ENCODE peak calls at places on chromosomes 16 and 17, in six cellular contexts. B is H1, A is spleen, L is K562, S is SK-N-SH, U is transverse colon. J is an unnamed sample.

GRCh38 chr17:63774141-63774981 is at the start of gene DDX42:
- DNase-seq in B (no peak), A (peak; percentile 96), L (peak; percentile 82), S (peak; percentile 75), U (peak; percentile 94), J (peak; percentile 80)

GRCh38 chr16:84379731-84380369 is 11.5 kb downstream of the ATP2C2 start:
- DNase-seq in B (no peak), A (no peak), L (no peak), S (no peak), U (peak; percentile 31), J (no peak)

GRCh38 chr17:81097134-81097942 is 62.4 kb downstream of the BAIAP2 start:
- DNase-seq in B (peak; percentile 38), A (no peak), L (peak; percentile 88), S (peak; percentile 87), U (peak; percentile 68), J (peak; percentile 93)

GRCh38 chr16:87966685-87967185 is 15.5 kb downstream of the BANP start:
- DNase-seq in B (no peak), A (peak; percentile 84), L (no peak), S (no peak), U (peak; percentile 45), J (peak; percentile 73)

GRCh38 chr17:80901319-80901718 is 90.3 kb upstream of the CHMP6 start:
- DNase-seq in B (no peak), A (no peak), L (no peak), S (no peak), U (no peak), J (no peak)

GRCh38 chr16:50602531-50603205 is 54.5 kb downstream of the NKD1 start:
- DNase-seq in B (no peak), A (no peak), L (no peak), S (no peak), U (peak; percentile 27), J (peak; percentile 79)

GRCh38 chr16:79554912-79555311 is 45.6 kb downstream of the MAF start:
- DNase-seq in B (no peak), A (no peak), L (no peak), S (no peak), U (no peak), J (no peak)

GRCh38 chr16:25434061-25434460 is 176.4 kb upstream of the ZKSCAN2 start:
- DNase-seq in B (no peak), A (no peak), L (no peak), S (no peak), U (no peak), J (no peak)

GRCh38 chr17:65518256-65518655 is 43.2 kb downstream of the AXIN2 start:
- DNase-seq in B (no peak), A (no peak), L (no peak), S (no peak), U (no peak), J (no peak)

GRCh38 chr16:72202014-72202413 is 30.1 kb upstream of the PMFBP1 start:
- DNase-seq in B (no peak), A (no peak), L (no peak), S (no peak), U (no peak), J (no peak)

GRCh38 chr16:89335803-89336485 is 118.4 kb downstream of the ZNF778 start:
- DNase-seq in B (no peak), A (no peak), L (no peak), S (no peak), U (no peak), J (no peak)

GRCh38 chr16:89334988-89335802 is 117.7 kb downstream of the ZNF778 start:
- DNase-seq in B (no peak), A (no peak), L (no peak), S (no peak), U (no peak), J (no peak)

GRCh38 chr16:89332248-89333245 is 115.0 kb downstream of the ZNF778 start:
- DNase-seq in B (no peak), A (no peak), L (no peak), S (no peak), U (no peak), J (peak; percentile 40)

GRCh38 chr16:89334050-89334449 is 116.5 kb downstream of the ZNF778 start:
- DNase-seq in B (no peak), A (no peak), L (no peak), S (no peak), U (no peak), J (no peak)

DNA sequence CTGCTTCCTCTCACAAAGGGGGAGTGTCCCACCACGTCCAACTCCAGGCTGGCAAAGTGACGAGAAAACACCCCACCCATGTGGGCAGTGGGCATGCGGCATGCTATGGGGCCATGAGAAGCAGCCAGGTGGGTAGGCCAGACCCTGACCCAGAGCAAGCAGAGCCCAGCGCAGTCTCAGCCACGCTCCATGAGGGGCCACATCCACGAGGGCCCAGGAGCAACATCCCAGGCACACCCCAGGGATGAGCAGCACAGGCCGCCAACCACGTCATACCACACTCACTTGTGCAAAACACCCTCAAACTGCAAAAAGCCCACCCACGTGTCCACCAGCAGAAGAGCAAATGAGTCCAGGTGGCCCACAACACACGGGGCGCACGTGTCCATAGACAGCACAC is 117.0 kb downstream of the ZNF778 start:
- DNase-seq in B (no peak), A (no peak), L (no peak), S (no peak), U (no peak), J (no peak)
- H3K4me1 ChIP-seq in B (peaks cover 5% of the 10 kb centered on the region), A (peaks cover 70% of the 10 kb centered on the region), L (peaks cover 52% of the 10 kb centered on the region), S (peaks cover 36% of the 10 kb centered on the region), U (peaks cover 20% of the 10 kb centered on the region), J (peaks cover 62% of the 10 kb centered on the region)

GRCh38 chr17:82528484-82529265 is 9.1 kb downstream of the FOXK2 start:
- DNase-seq in B (no peak), A (no peak), L (no peak), S (peak; percentile 88), U (peak; percentile 66), J (peak; percentile 90)
- TF ChIP-seq POLR2AphosphoS5 in B (no peak), A (no peak), L (no peak), S (no peak), U (peak; percentile 43), J (peak; percentile 58)

DNA sequence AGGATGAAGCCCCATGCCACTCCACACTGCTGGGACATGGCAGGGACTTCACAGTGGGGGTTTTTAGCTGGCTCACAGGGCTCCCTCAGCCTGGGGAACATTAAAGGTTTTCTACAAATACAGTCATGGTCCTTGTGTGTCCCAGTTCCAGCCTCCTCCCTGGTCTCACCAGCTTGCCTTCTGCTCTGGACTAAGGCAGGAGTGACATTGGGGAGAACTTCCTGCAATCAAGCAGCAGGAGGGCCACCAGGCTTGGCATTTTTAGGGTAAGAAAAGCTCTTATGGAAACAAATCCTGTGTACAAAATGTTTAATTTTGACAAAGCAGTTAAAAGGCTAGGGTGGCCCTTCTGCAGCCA is 1.9 kb downstream of the PARD6A start:
- DNase-seq in B (no peak), A (no peak), L (no peak), S (no peak), U (no peak), J (no peak)
- H3K9me3 ChIP-seq in B (no peaks in the 10 kb centered on the region), A (no peaks in the 10 kb centered on the region), L (no peaks in the 10 kb centered on the region), S (no peaks in the 10 kb centered on the region), U (no peaks in the 10 kb centered on the region), J (no peaks in the 10 kb centered on the region)

DNA sequence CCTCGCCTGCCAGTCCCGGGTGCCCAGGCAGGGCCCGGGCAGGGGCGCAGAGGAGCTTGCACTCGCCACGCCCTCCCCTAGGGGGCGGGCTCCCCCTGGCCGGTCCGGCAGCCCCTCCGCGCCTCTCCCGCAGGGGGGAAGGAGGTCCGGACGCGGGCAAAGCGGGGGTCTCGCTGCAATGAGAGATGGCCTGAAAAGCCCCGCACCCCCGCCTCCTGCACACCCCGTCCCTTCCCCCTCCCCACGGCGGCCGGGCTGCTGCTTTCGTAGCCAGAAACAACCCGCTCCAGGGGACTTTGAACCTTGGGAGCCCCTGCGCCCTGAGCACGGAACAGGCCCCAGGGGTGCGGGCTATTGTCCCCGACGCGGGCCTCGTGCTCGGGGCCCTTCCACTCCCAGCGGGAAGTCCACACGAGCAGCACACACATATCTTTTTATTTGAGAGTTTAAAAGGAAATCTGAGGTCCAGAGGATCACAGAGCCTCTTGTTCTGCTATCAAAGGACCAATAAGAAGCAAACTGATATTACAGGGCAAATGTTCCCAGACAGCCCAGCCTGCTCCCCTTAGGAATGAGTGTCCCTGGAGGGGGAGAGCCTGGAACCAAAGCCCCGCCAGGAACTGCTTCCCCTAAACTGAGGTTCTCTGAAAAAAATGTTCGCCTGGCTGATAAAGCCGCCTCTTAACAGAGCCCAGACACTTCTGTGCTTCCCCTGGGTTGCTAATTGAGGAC is 5.8 kb upstream of the CBX4 start:
- DNase-seq in B (no peak), A (peak; percentile 90), L (peak; percentile 84), S (peak; percentile 98), U (peak; percentile 68), J (peak; percentile 75)
- H3K4me1 ChIP-seq in B (no peaks in the 10 kb centered on the region), A (peaks cover 60% of the 10 kb centered on the region), L (peaks cover 59% of the 10 kb centered on the region), S (peaks cover 10% of the 10 kb centered on the region), U (peaks cover 32% of the 10 kb centered on the region), J (peaks cover 55% of the 10 kb centered on the region)

DNA sequence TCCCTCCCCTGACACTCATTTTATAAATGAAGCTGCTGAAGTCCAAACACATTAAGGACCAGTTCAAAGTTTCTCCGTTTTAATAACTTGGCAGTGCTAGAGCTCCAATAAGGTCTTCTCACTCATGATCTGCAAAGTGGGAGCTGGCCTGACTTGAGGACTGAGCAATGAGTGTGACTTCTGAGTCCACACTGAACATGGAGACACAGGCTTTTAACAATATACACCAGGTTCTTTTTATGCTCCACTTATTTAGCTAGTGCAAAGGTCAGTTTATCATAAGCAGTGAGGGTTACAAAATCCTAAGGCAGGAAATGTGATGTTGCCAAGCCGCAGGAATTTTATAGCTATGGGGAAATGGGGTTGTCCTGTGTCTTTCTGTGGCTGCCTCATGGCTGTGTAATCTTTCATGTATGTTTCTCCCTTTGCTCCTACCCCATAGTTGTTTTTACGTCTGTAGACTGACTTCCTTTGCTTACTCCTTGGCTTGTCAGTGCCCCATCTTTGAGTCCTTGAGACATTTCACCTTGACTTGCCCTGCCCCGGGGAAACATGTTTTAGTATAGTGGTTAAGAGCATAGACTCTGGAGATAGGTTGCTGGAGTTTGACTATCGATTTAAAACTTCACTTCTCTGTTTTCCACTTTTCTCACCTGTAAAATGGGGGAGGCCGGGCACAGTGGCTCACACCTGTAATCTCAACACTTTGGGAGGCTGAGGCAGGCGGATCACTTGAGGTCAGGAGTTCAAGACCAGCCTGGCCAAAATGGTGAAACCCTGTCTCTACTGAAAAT is 12.2 kb upstream of the MMD start:
- DNase-seq in B (no peak), A (no peak), L (no peak), S (no peak), U (peak; percentile 64), J (peak; percentile 83)
- TF ChIP-seq POLR2AphosphoS5 in B (no peak), A (no peak), L (no peak), S (no peak), U (peak; percentile 56), J (peak; percentile 48)